ENCODE peak calls at places on chromosomes 6 and 20, in five cellular contexts. H is ovary, Y is T-helper 2 cell, E is IMR-90, X is amygdala. N is an unnamed sample.

GRCh38 chr20:6228302-6228843 is 105.5 kb upstream of the FERMT1 start:
- DNase-seq in H (no peak), Y (no peak), E (no peak), X (no peak), N (no peak)

GRCh38 chr6:77011929-77012545 is 451.3 kb downstream of the HTR1B start:
- DNase-seq in H (no peak), Y (no peak), E (no peak), X (no peak), N (no peak)

GRCh38 chr20:1310506-1311190 is 18.3 kb downstream of the SDCBP2 start:
- DNase-seq in H (no peak), Y (no peak), E (no peak), X (no peak), N (no peak)

GRCh38 chr20:11912013-11912663 is 5.6 kb upstream of the BTBD3 start:
- DNase-seq in H (no peak), Y (no peak), E (no peak), X (peak), N (no peak)

GRCh38 chr6:41678511-41679084 is 40.3 kb downstream of the MDFI start:
- DNase-seq in H (no peak), Y (no peak), E (no peak), X (no peak), N (no peak)

GRCh38 chr6:55980627-55981211 is 105.3 kb upstream of the BMP5 start:
- DNase-seq in H (peak), Y (no peak), E (peak), X (peak), N (peak)

GRCh38 chr6:168122011-168122410 is 43.0 kb upstream of the FRMD1 start:
- DNase-seq in H (no peak), Y (no peak), E (no peak), X (no peak), N (no peak)

GRCh38 chr6:29733057-29733456 is 9.8 kb downstream of the HLA-F start:
- DNase-seq in H (no peak), Y (no peak), E (no peak), X (no peak), N (no peak)

GRCh38 chr20:46022411-46023147 is 6.4 kb upstream of the SLC12A5 start:
- DNase-seq in H (peak), Y (peak), E (peak), X (peak), N (no peak)

GRCh38 chr6:107636486-107636885 is 146.6 kb downstream of the SOBP start:
- DNase-seq in H (no peak), Y (no peak), E (no peak), X (no peak), N (no peak)

GRCh38 chr6:9204171-9204570 is 768.8 kb upstream of the SLC35B3 start:
- DNase-seq in H (no peak), Y (no peak), E (peak), X (no peak), N (peak)

GRCh38 chr20:44471481-44471882 is 4.2 kb upstream of the TTPAL start:
- DNase-seq in H (no peak), Y (no peak), E (peak), X (no peak), N (peak)

GRCh38 chr6:3072798-3073197 is 4.5 kb downstream of the RIPK1 start:
- DNase-seq in H (no peak), Y (no peak), E (no peak), X (no peak), N (no peak)

GRCh38 chr6:105184921-105185320 is 5.1 kb upstream of the POPDC3 start:
- DNase-seq in H (no peak), Y (no peak), E (peak), X (no peak), N (peak)

GRCh38 chr6:168123165-168123911 is 44.3 kb upstream of the FRMD1 start:
- DNase-seq in H (no peak), Y (no peak), E (no peak), X (no peak), N (no peak)

N was measured in astrocyte of the spinal cord.